ENCODE peak calls at places on chromosomes 5 and 9, in eight cellular contexts. R is HCT116; B is esophagus muscularis mucosa; T is right cardiac atrium; Y is lower lobe of right lung; P is CD8-positive, alpha-beta memory T cell; K is psoas muscle; G is A549. H is an unnamed sample.

GRCh38 chr5:1724822-1725602 is 74.6 kb downstream of the MRPL36 start:
- DNase-seq in R (no peak), B (no peak), T (no peak), Y (peak; percentile 44), P (no peak), K (no peak), G (no peak), H (no peak)

GRCh38 chr5:176847155-176847554 is 36.8 kb downstream of the UNC5A start:
- DNase-seq in R (no peak), B (no peak), T (no peak), Y (no peak), P (no peak), K (no peak), G (no peak), H (no peak)

GRCh38 chr5:180470966-180471582 is 23.1 kb upstream of the CNOT6 start:
- DNase-seq in R (peak; percentile 32), B (no peak), T (peak; percentile 38), Y (peak; percentile 67), P (peak; percentile 48), K (peak; percentile 46), G (peak; percentile 70), H (peak; percentile 29)

GRCh38 chr5:147466581-147466980 is 43.3 kb downstream of the DPYSL3 start:
- DNase-seq in R (no peak), B (no peak), T (no peak), Y (no peak), P (no peak), K (no peak), G (no peak), H (no peak)

GRCh38 chr5:138659121-138659520 is 83.9 kb upstream of the HSPA9 start:
- DNase-seq in R (no peak), B (no peak), T (no peak), Y (no peak), P (no peak), K (no peak), G (no peak), H (no peak)

GRCh38 chr5:73378070-73378469 is 70.5 kb downstream of the FOXD1 start:
- DNase-seq in R (no peak), B (no peak), T (no peak), Y (no peak), P (no peak), K (no peak), G (no peak), H (no peak)

GRCh38 chr5:10581424-10581748 is 17.5 kb downstream of the ANKRD33B start:
- DNase-seq in R (no peak), B (no peak), T (no peak), Y (no peak), P (no peak), K (no peak), G (no peak), H (no peak)

GRCh38 chr5:149195337-149195887 is 54.1 kb downstream of the ABLIM3 start:
- DNase-seq in R (no peak), B (no peak), T (no peak), Y (no peak), P (no peak), K (no peak), G (no peak), H (no peak)

GRCh38 chr9:76219555-76220151 is 174.6 kb downstream of the RFK start:
- DNase-seq in R (no peak), B (no peak), T (no peak), Y (no peak), P (no peak), K (no peak), G (no peak), H (no peak)

GRCh38 chr5:14914603-14915277 is 43.2 kb upstream of the ANKH start:
- DNase-seq in R (no peak), B (no peak), T (no peak), Y (no peak), P (no peak), K (no peak), G (no peak), H (no peak)

GRCh38 chr9:71941060-71941568 is 29.7 kb downstream of the C9orf85 start:
- DNase-seq in R (no peak), B (no peak), T (no peak), Y (no peak), P (no peak), K (no peak), G (no peak), H (no peak)

GRCh38 chr5:1951165-1951816 is 68.6 kb upstream of the IRX4 start:
- DNase-seq in R (no peak), B (no peak), T (no peak), Y (no peak), P (no peak), K (no peak), G (no peak), H (no peak)

GRCh38 chr9:125504616-125505015 is 202.4 kb downstream of the MAPKAP1 start:
- DNase-seq in R (no peak), B (peak; percentile 19), T (no peak), Y (no peak), P (no peak), K (no peak), G (no peak), H (no peak)

GRCh38 chr9:15059003-15059402 is 148.8 kb upstream of the FREM1 start:
- DNase-seq in R (no peak), B (no peak), T (no peak), Y (no peak), P (no peak), K (no peak), G (no peak), H (no peak)

DNA sequence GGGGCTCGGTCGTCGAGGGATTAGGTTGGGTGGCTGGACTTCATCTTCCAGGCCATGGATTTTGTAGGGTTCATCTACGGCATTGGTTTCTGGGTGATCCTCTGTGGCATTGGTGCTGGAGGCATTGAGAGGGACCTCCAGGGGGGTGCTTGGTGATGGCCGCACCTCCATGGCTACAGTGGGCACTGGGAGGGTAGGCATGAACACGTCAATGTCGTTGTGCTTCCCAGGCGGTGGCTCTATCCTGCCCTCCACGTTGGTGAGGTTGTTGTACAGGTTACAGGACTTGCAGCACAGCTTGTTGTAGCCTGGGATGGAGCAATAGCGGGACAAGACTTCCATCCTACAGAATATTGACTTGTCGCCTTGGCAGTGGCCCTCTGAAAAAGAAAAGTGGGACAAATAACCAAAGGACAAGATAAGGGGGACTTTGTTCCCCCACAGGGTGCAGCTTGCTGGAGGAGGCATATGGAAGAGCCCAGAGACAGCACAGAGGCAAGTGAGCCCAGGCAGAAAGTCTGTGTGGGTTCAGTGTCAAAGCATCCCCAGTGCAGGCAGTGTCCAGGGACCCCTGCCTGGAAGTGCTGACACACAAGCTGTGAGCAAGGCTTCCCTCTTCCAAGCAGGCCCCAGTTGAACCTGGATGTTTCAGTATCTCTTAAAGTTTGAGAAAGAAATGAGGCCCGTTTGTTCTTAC is 53.9 kb downstream of the ZNF354C start:
- DNase-seq in R (no peak), B (peak; percentile 64), T (no peak), Y (no peak), P (no peak), K (no peak), G (no peak), H (no peak)
- H3K9me3 ChIP-seq in R (no peaks in the 10 kb centered on the region), B (no peaks in the 10 kb centered on the region), T (peaks cover 8% of the 10 kb centered on the region), Y (peaks cover 39% of the 10 kb centered on the region), P (no peaks in the 10 kb centered on the region), K (peaks cover 35% of the 10 kb centered on the region), G (peaks cover 15% of the 10 kb centered on the region), H (peaks cover 3% of the 10 kb centered on the region)

GRCh38 chr9:113578279-113578865 is 114.8 kb downstream of the RGS3 start:
- DNase-seq in R (no peak), B (no peak), T (peak; percentile 16), Y (no peak), P (no peak), K (no peak), G (no peak), H (no peak)

GRCh38 chr9:113580041-113580953 is 116.8 kb downstream of the RGS3 start:
- DNase-seq in R (no peak), B (no peak), T (peak; percentile 80), Y (peak; percentile 98), P (peak; percentile 42), K (peak; percentile 77), G (no peak), H (peak; percentile 23)

GRCh38 chr9:113580954-113581311 is 117.4 kb downstream of the RGS3 start:
- DNase-seq in R (no peak), B (no peak), T (no peak), Y (no peak), P (no peak), K (no peak), G (no peak), H (no peak)

GRCh38 chr9:113578877-113579269 is 115.3 kb downstream of the RGS3 start:
- DNase-seq in R (peak; percentile 59), B (peak; percentile 94), T (no peak), Y (peak; percentile 80), P (peak; percentile 79), K (no peak), G (peak; percentile 78), H (peak; percentile 56)

GRCh38 chr9:113579270-113580040 is 115.9 kb downstream of the RGS3 start:
- DNase-seq in R (no peak), B (no peak), T (peak; percentile 59), Y (peak; percentile 80), P (peak; percentile 14), K (no peak), G (no peak), H (no peak)
- H3K9me3 ChIP-seq in R (no peaks in the 10 kb centered on the region), B (no peaks in the 10 kb centered on the region), T (no peaks in the 10 kb centered on the region), Y (no peaks in the 10 kb centered on the region), P (no peaks in the 10 kb centered on the region), K (no peaks in the 10 kb centered on the region), G (no peaks in the 10 kb centered on the region), H (no peaks in the 10 kb centered on the region)

DNA sequence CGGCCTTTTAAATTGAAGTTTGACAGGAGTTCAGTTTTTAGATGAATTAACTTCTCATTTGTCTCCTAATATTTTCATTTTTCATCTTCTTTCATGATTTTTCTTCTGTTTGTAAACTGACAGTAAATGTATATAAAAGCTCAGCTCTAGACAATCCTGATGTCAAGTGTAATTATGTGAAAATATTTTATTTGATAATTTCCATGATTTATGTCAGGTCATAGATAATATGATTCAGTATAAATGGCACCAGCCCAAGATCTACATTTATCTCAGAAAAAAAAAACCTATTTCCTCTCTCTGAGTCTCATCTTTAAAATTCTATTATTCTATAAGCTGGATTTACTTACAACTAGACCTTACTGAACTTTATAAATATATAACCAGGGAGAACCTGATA is 115.7 kb downstream of the MUSK start:
- DNase-seq in R (no peak), B (no peak), T (no peak), Y (no peak), P (no peak), K (no peak), G (no peak), H (no peak)
- H3K9me3 ChIP-seq in R (no peaks in the 10 kb centered on the region), B (no peaks in the 10 kb centered on the region), T (no peaks in the 10 kb centered on the region), Y (no peaks in the 10 kb centered on the region), P (no peaks in the 10 kb centered on the region), K (no peaks in the 10 kb centered on the region), G (no peaks in the 10 kb centered on the region), H (no peaks in the 10 kb centered on the region)

DNA sequence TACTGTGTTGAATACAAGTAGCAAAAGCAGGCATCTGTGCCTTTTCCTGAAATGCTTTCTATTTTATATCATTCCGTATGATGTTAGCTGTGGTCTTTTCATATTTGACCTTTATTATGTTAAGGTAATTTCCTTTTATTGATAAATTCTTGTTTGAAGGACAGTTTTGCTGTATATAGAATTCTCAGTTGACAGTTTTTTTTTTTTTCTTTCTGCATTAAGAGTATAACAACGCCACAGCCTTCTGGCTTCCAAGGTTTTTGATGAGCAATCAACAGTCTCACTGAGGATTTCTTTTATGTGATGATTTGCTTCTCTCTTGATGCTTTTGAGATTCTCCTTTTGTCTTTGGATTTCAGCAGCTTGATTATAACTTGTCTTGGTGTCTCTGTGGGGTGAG is 23.6 kb downstream of the ZNF483 start:
- DNase-seq in R (no peak), B (no peak), T (no peak), Y (no peak), P (no peak), K (no peak), G (no peak), H (no peak)
- H3K9me3 ChIP-seq in R (peaks cover 25% of the 10 kb centered on the region), B (peaks cover 3% of the 10 kb centered on the region), T (peaks cover 10% of the 10 kb centered on the region), Y (peaks cover 93% of the 10 kb centered on the region), P (peaks cover 45% of the 10 kb centered on the region), K (peaks cover 65% of the 10 kb centered on the region), G (peaks cover 92% of the 10 kb centered on the region), H (peaks cover 34% of the 10 kb centered on the region)

GRCh38 chr9:20593131-20593530 is 29.2 kb downstream of the MLLT3 start:
- DNase-seq in R (no peak), B (no peak), T (no peak), Y (no peak), P (no peak), K (no peak), G (no peak), H (no peak)
- H3K9me3 ChIP-seq in R (no peaks in the 10 kb centered on the region), B (no peaks in the 10 kb centered on the region), T (no peaks in the 10 kb centered on the region), Y (no peaks in the 10 kb centered on the region), P (no peaks in the 10 kb centered on the region), K (no peaks in the 10 kb centered on the region), G (no peaks in the 10 kb centered on the region), H (no peaks in the 10 kb centered on the region)